ENCODE peak calls at places on chromosomes 5 and 9, in four cellular contexts. G, M, K and J are unnamed samples.
A peak's percentile ranks its signal among the peaks of the same experiment; 100 is the strongest.

GRCh38 chr5:177134653-177135225 is 1.2 kb downstream of the NSD1 start:
- DNase-seq in G (no peak), M (no peak), K (no peak), J (no peak)

GRCh38 chr5:132260714-132261615 is 3.5 kb downstream of the PDLIM4 start:
- DNase-seq in G (no peak), M (peak; percentile 46), K (peak; percentile 39), J (peak; percentile 83)

GRCh38 chr9:76785501-76785900 is 21.3 kb downstream of the PCA3 start:
- DNase-seq in G (no peak), M (no peak), K (no peak), J (no peak)

GRCh38 chr5:35867998-35868397 is 11.3 kb downstream of the IL7R start:
- DNase-seq in G (no peak), M (no peak), K (no peak), J (no peak)

GRCh38 chr5:103800728-103801127 is 238.1 kb upstream of the NUDT12 start:
- DNase-seq in G (no peak), M (no peak), K (no peak), J (no peak)

GRCh38 chr9:92132501-92132900 is 17.3 kb upstream of the SPTLC1 start:
- DNase-seq in G (no peak), M (no peak), K (no peak), J (no peak)

GRCh38 chr5:151118898-151119600 is 38.2 kb upstream of the TNIP1 start:
- DNase-seq in G (no peak), M (no peak), K (no peak), J (no peak)

GRCh38 chr5:55836191-55836590 is 15.0 kb upstream of the IL31RA start:
- DNase-seq in G (no peak), M (no peak), K (no peak), J (no peak)

GRCh38 chr9:102594216-102594615 is 400.9 kb upstream of the CYLC2 start:
- DNase-seq in G (no peak), M (no peak), K (no peak), J (no peak)

GRCh38 chr5:26329562-26330189 is 708.7 kb downstream of the CDH9 start:
- DNase-seq in G (no peak), M (no peak), K (no peak), J (no peak)

GRCh38 chr5:115192098-115192497 is 22.4 kb upstream of the TRIM36 start:
- DNase-seq in G (no peak), M (no peak), K (no peak), J (no peak)

GRCh38 chr5:127697894-127698600 is 5.1 kb upstream of the CCDC192 start:
- DNase-seq in G (no peak), M (no peak), K (no peak), J (no peak)

GRCh38 chr5:53503819-53504218 is 23.4 kb downstream of the FST start:
- DNase-seq in G (no peak), M (no peak), K (no peak), J (no peak)

GRCh38 chr9:33133186-33133585 is 34.0 kb downstream of the B4GALT1 start:
- DNase-seq in G (no peak), M (peak; percentile 36), K (no peak), J (peak; percentile 30)

GRCh38 chr9:38346811-38347735 is 45.4 kb upstream of the ALDH1B1 start:
- DNase-seq in G (no peak), M (peak; percentile 57), K (no peak), J (peak; percentile 50)

GRCh38 chr5:160445132-160445531 is 23.5 kb downstream of the PTTG1 start:
- DNase-seq in G (no peak), M (no peak), K (no peak), J (no peak)

GRCh38 chr5:31186672-31187267 is 6.7 kb upstream of the CDH6 start:
- DNase-seq in G (peak; percentile 37), M (no peak), K (no peak), J (no peak)

GRCh38 chr9:126503333-126504085 is 110.2 kb upstream of the LMX1B start:
- DNase-seq in G (no peak), M (peak; percentile 69), K (no peak), J (no peak)

GRCh38 chr5:43042626-43043399 is 2.7 kb upstream of the ANXA2R start:
- DNase-seq in G (no peak), M (peak; percentile 93), K (peak; percentile 74), J (no peak)

GRCh38 chr5:124477002-124477546 is 269.4 kb downstream of the ZNF608 start:
- DNase-seq in G (no peak), M (no peak), K (no peak), J (no peak)

GRCh38 chr5:74766348-74766886 is 500 bp downstream of the GFM2 start:
- DNase-seq in G (peak; percentile 19), M (no peak), K (no peak), J (no peak)

GRCh38 chr5:68049053-68049713 is 166.4 kb upstream of the PIK3R1 start:
- DNase-seq in G (no peak), M (no peak), K (no peak), J (no peak)

GRCh38 chr5:135991381-135991907 is 36.7 kb upstream of the LECT2 start:
- DNase-seq in G (no peak), M (no peak), K (no peak), J (no peak)

GRCh38 chr9:129102791-129103594 is 7.6 kb downstream of the CRAT start:
- DNase-seq in G (peak; percentile 61), M (no peak), K (no peak), J (no peak)

GRCh38 chr9:132078369-132079356 is 1.0 kb downstream of the MED27 start:
- DNase-seq in G (no peak), M (no peak), K (no peak), J (peak; percentile 68)

GRCh38 chr5:154196955-154197652 is 6.6 kb downstream of the GALNT10 start:
- DNase-seq in G (peak; percentile 46), M (no peak), K (no peak), J (no peak)

GRCh38 chr9:127567898-127568617 is 44.0 kb upstream of the STXBP1 start:
- DNase-seq in G (no peak), M (peak; percentile 84), K (peak; percentile 42), J (no peak)
- H3K4me3 ChIP-seq in G (peak overlapping the region; percentile 84), M (peak overlapping the region; percentile 72), K (peak overlapping the region; percentile 93), J (peak overlapping the region; percentile 97)

GRCh38 chr5:10254686-10255085 is 4.6 kb downstream of the CCT5 start:
- DNase-seq in G (no peak), M (no peak), K (no peak), J (no peak)
- H3K27ac ChIP-seq in G (no peak overlapping the region), M (no peak overlapping the region), K (no peak overlapping the region), J (no peak overlapping the region)

DNA sequence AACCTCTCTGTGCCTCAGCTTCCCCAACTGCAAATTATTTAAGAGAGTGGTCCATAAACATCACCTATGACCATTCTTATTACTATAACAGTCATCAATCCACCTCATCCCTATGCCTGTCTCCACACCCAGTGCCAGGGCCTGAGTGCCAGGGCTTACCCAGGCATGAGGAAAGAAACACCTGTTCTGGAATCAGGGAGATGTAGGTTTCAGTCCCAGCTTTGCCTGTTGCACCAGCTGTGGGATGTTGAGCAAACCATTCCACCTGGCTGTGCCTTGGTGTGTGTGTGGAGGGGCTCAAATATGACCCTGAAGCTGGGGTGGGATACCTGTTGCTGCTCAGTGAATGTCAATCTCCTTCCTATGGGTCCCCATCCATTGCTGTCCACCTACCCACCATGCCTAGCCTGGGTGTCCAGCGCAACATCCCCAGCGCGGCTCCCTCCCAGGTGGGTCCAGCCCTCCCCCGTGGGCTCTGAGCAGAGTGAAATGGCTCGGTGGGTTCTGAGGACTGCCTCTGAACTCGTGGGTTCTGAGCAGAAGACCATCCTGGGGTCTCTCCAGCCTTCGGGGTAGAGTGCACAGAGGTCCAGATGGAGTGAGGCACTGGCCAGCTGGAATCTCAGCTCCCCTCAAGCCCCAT is 16.3 kb downstream of the AKNA start:
- DNase-seq in G (no peak), M (no peak), K (no peak), J (no peak)
- H3K4me3 ChIP-seq in G (no peak overlapping the region), M (peak overlapping the region; percentile 64), K (no peak overlapping the region), J (no peak overlapping the region)

DNA sequence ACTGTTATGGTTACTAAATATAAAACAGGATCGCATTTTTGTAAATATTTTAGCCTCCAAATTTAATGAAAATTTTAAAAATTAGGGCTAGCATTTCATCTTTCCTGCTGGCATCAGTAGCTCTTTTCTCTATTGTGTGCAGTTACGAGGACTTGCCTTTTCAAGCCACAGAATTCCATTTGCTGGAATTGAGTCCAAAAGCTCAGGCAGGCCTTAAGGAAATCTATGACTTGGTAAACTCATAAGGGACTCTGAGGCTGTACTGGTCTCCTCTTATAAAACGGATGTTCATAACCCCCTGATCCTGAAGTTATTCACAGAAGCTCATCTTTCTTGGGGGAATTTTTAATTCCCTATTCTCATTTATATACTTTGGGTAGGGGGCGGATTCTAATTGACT is 23.5 kb downstream of the ANKRA2 start:
- DNase-seq in G (no peak), M (no peak), K (no peak), J (no peak)
- H3K27ac ChIP-seq in G (peak overlapping the region; percentile 56), M (no peak overlapping the region), K (no peak overlapping the region), J (peak overlapping the region; percentile 6)

DNA sequence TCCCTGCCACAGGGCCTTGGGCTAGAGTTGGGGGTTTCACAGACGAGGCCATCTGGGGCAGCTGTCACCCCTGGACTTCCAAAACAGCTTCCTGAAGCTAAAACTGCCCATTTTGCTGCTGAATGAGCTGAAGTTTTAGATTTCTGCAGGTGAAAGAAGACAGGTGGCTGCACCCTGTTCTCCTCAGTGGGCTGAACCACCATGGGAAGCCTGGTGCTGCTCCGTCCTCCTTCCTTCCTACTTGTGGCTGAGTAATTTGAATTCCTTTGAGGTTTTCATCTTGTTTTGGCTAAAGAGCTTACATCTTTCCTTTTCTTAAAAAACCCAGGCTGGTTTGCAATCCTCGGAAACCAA is 5.3 kb downstream of the NKD2 start:
- DNase-seq in G (no peak), M (no peak), K (no peak), J (no peak)
- H3K4me3 ChIP-seq in G (no peak overlapping the region), M (no peak overlapping the region), K (no peak overlapping the region), J (no peak overlapping the region)

GRCh38 chr9:135885100-135885853 is 22.1 kb downstream of the CAMSAP1 start:
- DNase-seq in G (no peak), M (no peak), K (no peak), J (no peak)

GRCh38 chr9:135887585-135888050 is 19.7 kb downstream of the CAMSAP1 start:
- DNase-seq in G (no peak), M (peak; percentile 85), K (peak; percentile 31), J (no peak)

GRCh38 chr9:135886147-135886981 is 21.0 kb downstream of the CAMSAP1 start:
- DNase-seq in G (no peak), M (no peak), K (no peak), J (no peak)

GRCh38 chr9:135888126-135888765 is 19.1 kb downstream of the CAMSAP1 start:
- DNase-seq in G (no peak), M (peak; percentile 47), K (no peak), J (no peak)

DNA sequence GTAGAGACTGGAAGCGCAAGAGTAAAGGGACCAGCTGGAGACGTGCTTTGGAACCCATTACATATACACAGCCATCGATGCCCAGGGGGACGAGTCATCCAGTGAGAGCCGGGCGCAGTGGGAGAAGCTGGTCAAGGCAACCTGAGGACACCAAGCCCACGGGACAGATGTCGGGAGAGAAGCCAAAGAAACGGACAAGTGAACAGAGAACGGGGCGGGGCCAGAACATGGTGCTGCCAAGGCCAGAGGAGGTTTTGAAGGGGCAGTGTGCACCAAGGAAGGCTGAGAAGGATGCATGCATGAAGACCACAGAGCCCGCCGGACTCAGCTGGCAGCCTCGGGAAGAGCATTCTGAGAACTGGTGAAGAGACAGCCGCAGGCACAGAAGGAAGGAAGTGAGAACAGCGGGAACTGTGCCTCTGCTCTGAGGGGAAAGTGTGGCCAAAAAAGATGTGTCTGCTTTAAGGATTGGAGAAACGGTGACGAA is 20.3 kb downstream of the CAMSAP1 start:
- DNase-seq in G (no peak), M (no peak), K (peak; percentile 61), J (no peak)
- H3K27ac ChIP-seq in G (no peak overlapping the region), M (peak overlapping the region; percentile 59), K (peak overlapping the region; percentile 64), J (no peak overlapping the region)

GRCh38 chr5:11251242-11251641 is 490.2 kb upstream of the DAP start:
- DNase-seq in G (peak; percentile 1), M (no peak), K (no peak), J (no peak)
- H3K4me3 ChIP-seq in G (no peak overlapping the region), M (no peak overlapping the region), K (no peak overlapping the region), J (no peak overlapping the region)

GRCh38 chr9:122252796-122253195 is 11.8 kb downstream of the RBM18 start:
- DNase-seq in G (no peak), M (no peak), K (no peak), J (no peak)
- H3K27ac ChIP-seq in G (no peak overlapping the region), M (peak overlapping the region; percentile 82), K (peak overlapping the region; percentile 71), J (no peak overlapping the region)